ENCODE peak calls at places on chromosomes 1 and 21, in four cellular contexts. D is HepG2, X is GM12878, G is K562. V is an unnamed sample.
A peak's percentile ranks its signal among the peaks of the same experiment; 100 is the strongest.

GRCh38 chr1:68128157-68128556 is 77.7 kb upstream of the DIRAS3 start:
- DNase-seq in D (peak; percentile 31), X (peak; percentile 5), G (no peak), V (no peak)

GRCh38 chr1:44318097-44319088 is 36.7 kb downstream of the ERI3 start:
- DNase-seq in D (peak; percentile 34), X (no peak), G (peak; percentile 81), V (peak; percentile 69)

GRCh38 chr21:29430030-29430429 is 131.3 kb downstream of the BACH1 start:
- DNase-seq in D (no peak), X (no peak), G (no peak), V (no peak)

GRCh38 chr1:167469280-167469965 is 48.9 kb downstream of the CD247 start:
- DNase-seq in D (no peak), X (no peak), G (no peak), V (no peak)

GRCh38 chr1:154880651-154881050 is 10.6 kb upstream of the KCNN3 start:
- DNase-seq in D (no peak), X (no peak), G (no peak), V (no peak)

GRCh38 chr1:24970926-24971530 is 41.0 kb upstream of the RUNX3 start:
- DNase-seq in D (no peak), X (no peak), G (no peak), V (no peak)

GRCh38 chr1:6823822-6824221 is 38.6 kb downstream of the CAMTA1 start:
- DNase-seq in D (no peak), X (no peak), G (no peak), V (no peak)

GRCh38 chr1:65479805-65480204 is 59.3 kb downstream of the LEPR start:
- DNase-seq in D (no peak), X (no peak), G (no peak), V (no peak)

GRCh38 chr1:41485605-41486004 is 1.1 kb upstream of the EDN2 start:
- DNase-seq in D (no peak), X (no peak), G (peak; percentile 54), V (no peak)

GRCh38 chr1:198556969-198557368 is 16.5 kb upstream of the ATP6V1G3 start:
- DNase-seq in D (no peak), X (peak; percentile 71), G (peak; percentile 23), V (no peak)

GRCh38 chr1:230858918-230859819 is 9.2 kb downstream of the C1orf198 start:
- DNase-seq in D (no peak), X (no peak), G (no peak), V (no peak)

GRCh38 chr1:9770276-9770675 is 53.5 kb downstream of the CLSTN1 start:
- DNase-seq in D (no peak), X (no peak), G (no peak), V (no peak)

GRCh38 chr1:9766759-9767442 is 56.9 kb downstream of the CLSTN1 start:
- DNase-seq in D (no peak), X (no peak), G (no peak), V (no peak)

GRCh38 chr1:9768983-9769382 is 54.8 kb downstream of the CLSTN1 start:
- DNase-seq in D (no peak), X (no peak), G (no peak), V (no peak)

GRCh38 chr1:9763914-9764313 is 59.9 kb downstream of the CLSTN1 start:
- DNase-seq in D (no peak), X (no peak), G (no peak), V (no peak)

GRCh38 chr1:9767964-9768668 is 55.6 kb downstream of the CLSTN1 start:
- DNase-seq in D (no peak), X (no peak), G (peak; percentile 68), V (peak; percentile 31)
- TF ChIP-seq NR2C2 in D (no peak), X (no peak), G (no peak), V (no peak)

GRCh38 chr1:32503153-32503552 is 36.1 kb upstream of the ZBTB8A start:
- DNase-seq in D (no peak), X (no peak), G (no peak), V (no peak)

GRCh38 chr1:32498751-32499150 is 33.9 kb downstream of the ZBTB8B start:
- DNase-seq in D (no peak), X (no peak), G (no peak), V (no peak)

GRCh38 chr1:32496127-32496526 is 31.3 kb downstream of the ZBTB8B start:
- DNase-seq in D (no peak), X (no peak), G (no peak), V (no peak)

GRCh38 chr1:32501865-32502264 is 37.0 kb downstream of the ZBTB8B start:
- DNase-seq in D (no peak), X (no peak), G (no peak), V (no peak)

GRCh38 chr1:32500387-32501209 is 35.7 kb downstream of the ZBTB8B start:
- DNase-seq in D (no peak), X (no peak), G (peak; percentile 85), V (peak; percentile 75)
- TF ChIP-seq NR2C2 in D (no peak), X (no peak), G (peak; percentile 48), V (no peak)

DNA sequence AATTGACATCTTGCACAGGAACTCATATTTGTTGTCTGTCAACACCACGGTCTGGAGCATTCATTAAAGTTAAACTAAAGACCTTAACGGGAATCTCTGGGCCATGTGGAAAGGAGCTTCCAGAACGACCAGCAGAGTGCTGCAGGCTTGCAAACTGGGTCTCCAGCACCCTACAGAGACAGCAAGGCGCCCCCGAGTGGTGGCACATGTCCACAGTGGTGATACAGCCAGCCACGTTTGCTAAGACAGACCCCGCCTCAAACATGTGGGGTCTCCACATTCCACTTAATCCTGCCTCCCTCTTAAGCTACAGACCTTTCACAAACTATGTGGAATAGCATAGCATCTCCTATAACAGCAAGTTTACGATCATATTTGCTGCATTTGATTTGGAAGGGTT is 96.5 kb upstream of the BACE2 start:
- DNase-seq in D (no peak), X (no peak), G (no peak), V (peak; percentile 76)
- TF ChIP-seq NR2C2 in D (no peak), X (no peak), G (no peak), V (no peak)

GRCh38 chr1:49225464-49225863 is 448.8 kb upstream of the BEND5 start:
- DNase-seq in D (no peak), X (no peak), G (no peak), V (no peak)

GRCh38 chr1:49229555-49229954 is 452.9 kb upstream of the BEND5 start:
- DNase-seq in D (no peak), X (no peak), G (no peak), V (peak; percentile 24)

DNA sequence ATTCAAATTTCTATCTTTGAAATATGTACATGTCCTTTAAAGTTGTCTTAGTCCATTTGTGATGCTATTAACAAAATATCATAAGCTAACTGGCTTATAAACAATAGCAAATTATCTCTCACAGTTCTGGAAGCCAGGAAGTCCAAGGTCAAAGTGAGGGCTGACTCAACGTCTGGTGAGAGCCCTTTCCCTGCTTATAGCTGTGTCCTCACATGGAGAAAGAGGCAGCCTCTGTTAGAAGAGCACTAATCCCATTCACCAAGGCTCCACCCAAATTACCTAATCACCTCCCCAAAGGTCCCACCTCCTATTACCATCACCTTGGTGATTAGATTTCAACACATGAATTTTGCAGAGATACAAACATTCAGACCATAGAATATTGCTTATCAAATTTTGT is 450.1 kb upstream of the BEND5 start:
- DNase-seq in D (no peak), X (no peak), G (no peak), V (no peak)
- TF ChIP-seq NR2C2 in D (no peak), X (no peak), G (no peak), V (no peak)

DNA sequence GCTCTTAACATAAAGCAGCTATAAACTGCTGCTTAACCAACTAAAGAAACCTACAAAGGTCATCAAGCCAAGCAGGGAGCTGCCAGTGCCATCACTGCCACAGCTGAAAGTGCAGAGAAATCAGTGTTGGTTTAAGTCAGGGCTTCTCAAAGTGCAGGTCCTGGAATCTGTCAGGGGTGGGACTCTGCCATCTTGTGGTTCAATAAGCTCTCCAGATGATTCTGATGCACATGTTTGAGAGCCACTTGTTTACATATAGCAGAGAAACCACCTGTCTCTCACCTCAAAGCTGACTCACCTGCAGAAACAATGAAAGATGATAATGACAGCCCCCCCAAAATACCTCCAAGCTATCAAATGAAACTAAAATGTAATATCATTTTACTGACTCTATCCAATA is 49.3 kb downstream of the SH3GLB1 start:
- DNase-seq in D (peak; percentile 67), X (no peak), G (no peak), V (no peak)
- TF ChIP-seq NR2C2 in D (no peak), X (no peak), G (no peak), V (no peak)

GRCh38 chr1:64470670-64471217 is 815 bp downstream of the CACHD1 start:
- DNase-seq in D (no peak), X (no peak), G (no peak), V (peak; percentile 42)
- TF ChIP-seq NR2C2 in D (no peak), X (no peak), G (no peak), V (no peak)

GRCh38 chr21:23217597-23217996 is 2219.4 kb downstream of the NCAM2 start:
- DNase-seq in D (no peak), X (no peak), G (no peak), V (no peak)
- TF ChIP-seq NR2C2 in D (no peak), X (no peak), G (no peak), V (no peak)

V was measured in WTC11.